ENCODE peak calls at places on chromosomes 4 and X, in six cellular contexts. Y is fibroblast of the aortic adventitia, K is body of pancreas, Z is cardiac muscle cell, O is epithelial cell of esophagus, W is endodermal cell. X is an unnamed sample.

GRCh38 chrX:84108589-84108988 is 79.4 kb downstream of the RPS6KA6 start:
- DNase-seq in Y (no peak), K (no peak), Z (no peak), O (no peak), W (no peak), X (no peak)

GRCh38 chr4:18464160-18464559 is 442.6 kb upstream of the LCORL start:
- DNase-seq in Y (no peak), K (no peak), Z (no peak), O (peak; percentile 2), W (no peak), X (no peak)

GRCh38 chr4:122212880-122213279 is 60.7 kb downstream of the BLTP1 start:
- DNase-seq in Y (no peak), K (no peak), Z (no peak), O (no peak), W (no peak), X (no peak)

GRCh38 chr4:152185786-152186540 is 349.9 kb downstream of the FBXW7 start:
- DNase-seq in Y (no peak), K (no peak), Z (no peak), O (peak; percentile 28), W (no peak), X (no peak)

GRCh38 chrX:5113128-5113527 is 1115.5 kb downstream of the NLGN4X start:
- DNase-seq in Y (no peak), K (no peak), Z (peak; percentile 52), O (peak; percentile 20), W (no peak), X (no peak)

GRCh38 chrX:44935172-44935571 is 62.2 kb downstream of the KDM6A start:
- DNase-seq in Y (no peak), K (no peak), Z (no peak), O (no peak), W (no peak), X (no peak)

GRCh38 chr4:81459233-81459632 is 12.5 kb downstream of the RASGEF1B start:
- DNase-seq in Y (no peak), K (no peak), Z (no peak), O (no peak), W (no peak), X (no peak)

GRCh38 chr4:145482209-145483021 is 762 bp downstream of the SMAD1 start:
- DNase-seq in Y (peak; percentile 72), K (peak; percentile 62), Z (peak; percentile 77), O (peak; percentile 73), W (peak; percentile 82), X (peak; percentile 29)

GRCh38 chr4:184282895-184283654 is 65.4 kb upstream of the ENPP6 start:
- DNase-seq in Y (no peak), K (no peak), Z (no peak), O (no peak), W (no peak), X (no peak)

GRCh38 chr4:184281231-184282139 is 63.8 kb upstream of the ENPP6 start:
- DNase-seq in Y (no peak), K (no peak), Z (no peak), O (no peak), W (no peak), X (no peak)

GRCh38 chr4:184280591-184281071 is 63.0 kb upstream of the ENPP6 start:
- DNase-seq in Y (no peak), K (no peak), Z (no peak), O (no peak), W (no peak), X (no peak)

GRCh38 chr4:184283659-184284335 is 66.1 kb upstream of the ENPP6 start:
- DNase-seq in Y (no peak), K (no peak), Z (no peak), O (no peak), W (no peak), X (no peak)

GRCh38 chr4:184282251-184282713 is 64.6 kb upstream of the ENPP6 start:
- DNase-seq in Y (no peak), K (no peak), Z (no peak), O (peak; percentile 82), W (peak; percentile 59), X (peak; percentile 31)
- TF ChIP-seq CTCF in Y (no peak), K (no peak), Z (no peak), O (peak; percentile 38), W (peak; percentile 49), X (peak; percentile 14)

GRCh38 chr4:184504385-184504784 is 30.0 kb upstream of the IRF2 start:
- DNase-seq in Y (no peak), K (no peak), Z (no peak), O (no peak), W (no peak), X (no peak)

GRCh38 chr4:184503869-184504300 is 29.5 kb upstream of the IRF2 start:
- DNase-seq in Y (no peak), K (no peak), Z (no peak), O (peak; percentile 55), W (no peak), X (no peak)

DNA sequence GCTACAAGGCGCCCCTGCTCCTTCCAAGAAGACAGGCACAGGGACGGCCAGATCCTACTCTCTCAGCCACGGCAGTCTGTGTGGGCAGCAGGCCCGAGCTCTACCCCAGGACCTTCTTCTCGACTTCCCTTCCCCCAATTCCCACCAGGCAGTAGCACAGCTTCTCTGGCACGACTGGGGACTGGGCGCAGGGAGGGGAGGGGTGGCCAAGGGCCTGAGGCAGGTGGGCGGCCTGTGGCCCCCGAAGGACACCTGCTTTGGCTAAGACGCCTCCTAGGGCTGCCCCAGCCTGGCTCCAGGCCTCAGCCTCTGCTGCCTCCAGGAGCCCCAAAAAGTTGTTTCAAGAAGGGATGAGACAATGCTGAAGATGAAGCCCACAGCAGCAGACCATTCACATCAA is 24.2 kb upstream of the IRF2 start:
- DNase-seq in Y (no peak), K (no peak), Z (no peak), O (no peak), W (no peak), X (no peak)
- TF ChIP-seq CTCF in Y (no peak), K (no peak), Z (no peak), O (no peak), W (no peak), X (no peak)

DNA sequence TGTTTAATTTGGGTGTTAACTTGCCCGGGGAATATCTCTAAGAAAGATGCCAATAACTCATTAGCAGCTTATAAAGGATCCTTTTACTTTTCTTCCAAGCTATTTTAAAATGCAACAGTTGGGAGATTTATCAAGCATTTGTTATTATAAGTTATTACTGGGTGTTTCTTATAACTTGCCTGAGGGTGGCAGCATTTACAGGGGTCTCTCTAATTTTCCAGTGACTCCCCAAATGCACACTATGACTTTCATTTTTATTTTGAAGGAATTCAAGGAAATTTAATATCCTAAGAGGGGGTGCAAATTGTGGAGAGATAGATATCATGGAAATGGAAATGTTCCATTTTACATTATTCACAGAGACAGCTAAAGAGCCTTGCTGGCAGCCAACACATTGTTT is 138.0 kb downstream of the PDGFRA start:
- DNase-seq in Y (no peak), K (no peak), Z (no peak), O (no peak), W (no peak), X (no peak)
- TF ChIP-seq CTCF in Y (no peak), K (no peak), Z (no peak), O (no peak), W (no peak), X (no peak)

DNA sequence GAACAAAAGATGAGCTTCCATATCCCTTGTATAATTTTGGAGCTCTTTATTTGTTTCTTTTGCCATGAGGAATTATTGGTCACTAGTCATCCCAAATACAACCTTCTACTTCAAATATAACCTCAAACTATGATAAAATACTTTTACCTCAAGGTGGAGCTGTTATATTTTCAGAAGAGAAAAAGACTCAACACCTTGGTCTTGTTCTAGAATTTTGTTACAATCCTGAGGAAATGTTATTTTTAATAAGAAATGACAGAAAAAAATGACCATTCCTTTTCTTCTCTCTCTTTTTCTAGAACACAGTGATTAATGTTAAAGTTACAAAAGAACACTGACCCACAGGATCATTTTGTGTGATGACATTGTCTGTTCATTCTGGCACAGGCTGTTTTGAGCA is 159.5 kb upstream of the CTSO start:
- DNase-seq in Y (no peak), K (no peak), Z (no peak), O (peak; percentile 36), W (no peak), X (no peak)
- TF ChIP-seq CTCF in Y (peak; percentile 9), K (no peak), Z (peak; percentile 18), O (peak; percentile 27), W (peak; percentile 53), X (no peak)

GRCh38 chrX:56788229-56788628 is 59.2 kb downstream of the NBDY start:
- DNase-seq in Y (peak; percentile 80), K (no peak), Z (no peak), O (no peak), W (no peak), X (no peak)
- TF ChIP-seq CTCF in Y (peak; percentile 17), K (no peak), Z (no peak), O (no peak), W (no peak), X (no peak)

GRCh38 chrX:152871260-152871659 is 26.6 kb upstream of the ZNF185 start:
- DNase-seq in Y (no peak), K (no peak), Z (no peak), O (no peak), W (no peak), X (no peak)

GRCh38 chrX:152873361-152873760 is 24.5 kb upstream of the ZNF185 start:
- DNase-seq in Y (no peak), K (no peak), Z (no peak), O (no peak), W (no peak), X (no peak)

GRCh38 chrX:152865232-152865920 is 32.5 kb upstream of the ZNF185 start:
- DNase-seq in Y (peak; percentile 45), K (no peak), Z (no peak), O (no peak), W (no peak), X (no peak)

GRCh38 chrX:152872522-152872921 is 25.3 kb upstream of the ZNF185 start:
- DNase-seq in Y (no peak), K (no peak), Z (no peak), O (no peak), W (no peak), X (no peak)

GRCh38 chrX:152869972-152870371 is 27.9 kb upstream of the ZNF185 start:
- DNase-seq in Y (no peak), K (no peak), Z (no peak), O (no peak), W (no peak), X (no peak)
- TF ChIP-seq CTCF in Y (no peak), K (no peak), Z (no peak), O (peak; percentile 8), W (peak; percentile 52), X (no peak)